ENCODE peak calls at places on chromosomes 5 and 9, in four cellular contexts. One of them, this sample, is unnamed.

GRCh38 chr5:126994485-126994884 is 35.9 kb downstream of the MARCHF3 start:
- DNase-seq in Daoy: no peak
- DNase-seq in lower leg skin: no peak
- DNase-seq in GM03348: no peak
- DNase-seq in this sample: no peak

GRCh38 chr5:179908528-179908927 is 831 bp upstream of the TBC1D9B start:
- DNase-seq in Daoy: no peak
- DNase-seq in lower leg skin: no peak
- DNase-seq in GM03348: no peak
- DNase-seq in this sample: no peak

GRCh38 chr9:131112374-131113159 is 12.8 kb upstream of the NUP214 start:
- DNase-seq in Daoy: no peak
- DNase-seq in lower leg skin: no peak
- DNase-seq in GM03348: no peak
- DNase-seq in this sample: no peak

GRCh38 chr9:36862206-36863145 is 171.6 kb downstream of the PAX5 start:
- DNase-seq in Daoy: peak
- DNase-seq in lower leg skin: no peak
- DNase-seq in GM03348: peak
- DNase-seq in this sample: no peak

GRCh38 chr9:116549061-116549664 is 137.9 kb upstream of the TRIM32 start:
- DNase-seq in Daoy: peak
- DNase-seq in lower leg skin: peak
- DNase-seq in GM03348: peak
- DNase-seq in this sample: peak

GRCh38 chr5:173581408-173582197 is 34.8 kb downstream of the BOD1 start:
- DNase-seq in Daoy: peak
- DNase-seq in lower leg skin: no peak
- DNase-seq in GM03348: peak
- DNase-seq in this sample: no peak

GRCh38 chr9:97386733-97387503 is 25.0 kb upstream of the TDRD7 start:
- DNase-seq in Daoy: peak
- DNase-seq in lower leg skin: peak
- DNase-seq in GM03348: peak
- DNase-seq in this sample: peak

GRCh38 chr9:135505406-135506187 is 5.1 kb downstream of the MRPS2 start:
- DNase-seq in Daoy: no peak
- DNase-seq in lower leg skin: no peak
- DNase-seq in GM03348: no peak
- DNase-seq in this sample: no peak

GRCh38 chr5:155481182-155481581 is 467.6 kb downstream of the KIF4B start:
- DNase-seq in Daoy: no peak
- DNase-seq in lower leg skin: no peak
- DNase-seq in GM03348: no peak
- DNase-seq in this sample: no peak

GRCh38 chr9:18907927-18908625 is 124.9 kb downstream of the SAXO1 start:
- DNase-seq in Daoy: no peak
- DNase-seq in lower leg skin: no peak
- DNase-seq in GM03348: no peak
- DNase-seq in this sample: peak

GRCh38 chr5:62258654-62259053 is 47.4 kb upstream of the KIF2A start:
- DNase-seq in Daoy: no peak
- DNase-seq in lower leg skin: no peak
- DNase-seq in GM03348: no peak
- DNase-seq in this sample: no peak

GRCh38 chr9:114278881-114279570 is 43.9 kb upstream of the ORM1 start:
- DNase-seq in Daoy: peak
- DNase-seq in lower leg skin: no peak
- DNase-seq in GM03348: peak
- DNase-seq in this sample: peak

GRCh38 chr5:54013556-54014157 is 296.7 kb downstream of the ARL15 start:
- DNase-seq in Daoy: peak
- DNase-seq in lower leg skin: peak
- DNase-seq in GM03348: peak
- DNase-seq in this sample: no peak

GRCh38 chr5:64854855-64855254 is 86.1 kb downstream of the CWC27 start:
- DNase-seq in Daoy: no peak
- DNase-seq in lower leg skin: no peak
- DNase-seq in GM03348: no peak
- DNase-seq in this sample: no peak

GRCh38 chr5:93800988-93801811 is 59.8 kb upstream of the POU5F2 start:
- DNase-seq in Daoy: peak
- DNase-seq in lower leg skin: no peak
- DNase-seq in GM03348: peak
- DNase-seq in this sample: no peak

GRCh38 chr5:96008487-96008886 is 46.8 kb upstream of the ELL2 start:
- DNase-seq in Daoy: no peak
- DNase-seq in lower leg skin: no peak
- DNase-seq in GM03348: no peak
- DNase-seq in this sample: no peak

GRCh38 chr9:111102793-111103474 is 64.7 kb upstream of the LPAR1 start:
- DNase-seq in Daoy: no peak
- DNase-seq in lower leg skin: no peak
- DNase-seq in GM03348: peak
- DNase-seq in this sample: no peak

GRCh38 chr5:35436441-35437057 is 181.1 kb upstream of the SPEF2 start:
- DNase-seq in Daoy: peak
- DNase-seq in lower leg skin: no peak
- DNase-seq in GM03348: peak
- DNase-seq in this sample: no peak

GRCh38 chr5:98769006-98769255 is 4.5 kb upstream of the RGMB start:
- DNase-seq in Daoy: peak
- DNase-seq in lower leg skin: no peak
- DNase-seq in GM03348: peak
- DNase-seq in this sample: no peak

GRCh38 chr5:36777105-36777757 is 99.3 kb upstream of the NIPBL start:
- DNase-seq in Daoy: peak
- DNase-seq in lower leg skin: no peak
- DNase-seq in GM03348: peak
- DNase-seq in this sample: no peak

GRCh38 chr9:4674783-4675182 is 4.6 kb upstream of the CDC37L1 start:
- DNase-seq in Daoy: peak
- DNase-seq in lower leg skin: no peak
- DNase-seq in GM03348: peak
- DNase-seq in this sample: no peak

GRCh38 chr9:136031741-136032638 is 63.1 kb downstream of the NACC2 start:
- DNase-seq in Daoy: no peak
- DNase-seq in lower leg skin: no peak
- DNase-seq in GM03348: peak
- DNase-seq in this sample: no peak

GRCh38 chr5:74161171-74161570 is 479.4 kb downstream of the ENC1 start:
- DNase-seq in Daoy: no peak
- DNase-seq in lower leg skin: no peak
- DNase-seq in GM03348: peak
- DNase-seq in this sample: no peak

GRCh38 chr5:61229416-61229815 is 67.1 kb upstream of the SMIM15 start:
- DNase-seq in Daoy: peak
- DNase-seq in lower leg skin: no peak
- DNase-seq in GM03348: no peak
- DNase-seq in this sample: no peak

GRCh38 chr5:177479774-177480173 is 6.3 kb upstream of the DBN1 start:
- DNase-seq in Daoy: no peak
- DNase-seq in lower leg skin: no peak
- DNase-seq in GM03348: no peak
- DNase-seq in this sample: no peak

GRCh38 chr5:138748630-138749081 is 4.6 kb upstream of the CTNNA1 start:
- DNase-seq in Daoy: peak
- DNase-seq in lower leg skin: no peak
- DNase-seq in GM03348: no peak
- DNase-seq in this sample: no peak

GRCh38 chr9:87798276-87798833 is 72.4 kb downstream of the CTSL start:
- DNase-seq in Daoy: no peak
- DNase-seq in lower leg skin: no peak
- DNase-seq in GM03348: no peak
- DNase-seq in this sample: no peak

This sample was measured in ureter.